ENCODE peak calls at places on chromosomes 1 and 21, in four cellular contexts. One of them, this sample, is unnamed.

GRCh38 chr1:231776006-231776707 is 149.6 kb downstream of the DISC1 start:
- DNase-seq in dorsolateral prefrontal cortex: no peak
- DNase-seq in Caki2: peak
- DNase-seq in Jurkat, Clone E6-1: no peak
- DNase-seq in this sample: peak

GRCh38 chr1:22780696-22781095 is 70.1 kb downstream of the EPHB2 start:
- DNase-seq in dorsolateral prefrontal cortex: no peak
- DNase-seq in Caki2: peak
- DNase-seq in Jurkat, Clone E6-1: no peak
- DNase-seq in this sample: no peak

GRCh38 chr1:231194476-231194842 is 32.6 kb downstream of the TRIM67 start:
- DNase-seq in dorsolateral prefrontal cortex: no peak
- DNase-seq in Caki2: no peak
- DNase-seq in Jurkat, Clone E6-1: no peak
- DNase-seq in this sample: peak

GRCh38 chr1:182833271-182833670 is 5.9 kb upstream of the DHX9 start:
- DNase-seq in dorsolateral prefrontal cortex: no peak
- DNase-seq in Caki2: no peak
- DNase-seq in Jurkat, Clone E6-1: no peak
- DNase-seq in this sample: peak

GRCh38 chr1:91556556-91556955 is 55.9 kb downstream of the CDC7 start:
- DNase-seq in dorsolateral prefrontal cortex: no peak
- DNase-seq in Caki2: no peak
- DNase-seq in Jurkat, Clone E6-1: no peak
- DNase-seq in this sample: no peak

GRCh38 chr1:161440312-161440894 is 64.9 kb upstream of the FCGR2A start:
- DNase-seq in dorsolateral prefrontal cortex: peak
- DNase-seq in Caki2: peak
- DNase-seq in Jurkat, Clone E6-1: peak
- DNase-seq in this sample: no peak

GRCh38 chr1:91754348-91754747 is 131.6 kb downstream of the TGFBR3 start:
- DNase-seq in dorsolateral prefrontal cortex: no peak
- DNase-seq in Caki2: no peak
- DNase-seq in Jurkat, Clone E6-1: no peak
- DNase-seq in this sample: peak

GRCh38 chr21:15330872-15331271 is 266.1 kb upstream of the NRIP1 start:
- DNase-seq in dorsolateral prefrontal cortex: no peak
- DNase-seq in Caki2: no peak
- DNase-seq in Jurkat, Clone E6-1: no peak
- DNase-seq in this sample: no peak

GRCh38 chr1:111747282-111747734 is 8.1 kb upstream of the INKA2 start:
- DNase-seq in dorsolateral prefrontal cortex: no peak
- DNase-seq in Caki2: peak
- DNase-seq in Jurkat, Clone E6-1: peak
- DNase-seq in this sample: peak

GRCh38 chr1:39132505-39133339 is 71.8 kb upstream of the MACF1 start:
- DNase-seq in dorsolateral prefrontal cortex: peak
- DNase-seq in Caki2: no peak
- DNase-seq in Jurkat, Clone E6-1: no peak
- DNase-seq in this sample: no peak

GRCh38 chr21:33256019-33256418 is 10.1 kb upstream of the IL10RB start:
- DNase-seq in dorsolateral prefrontal cortex: no peak
- DNase-seq in Caki2: no peak
- DNase-seq in Jurkat, Clone E6-1: no peak
- DNase-seq in this sample: no peak

GRCh38 chr1:22815421-22816062 is 104.9 kb downstream of the EPHB2 start:
- DNase-seq in dorsolateral prefrontal cortex: no peak
- DNase-seq in Caki2: no peak
- DNase-seq in Jurkat, Clone E6-1: no peak
- DNase-seq in this sample: no peak

GRCh38 chr1:78779831-78780230 is 130.2 kb downstream of the IFI44 start:
- DNase-seq in dorsolateral prefrontal cortex: no peak
- DNase-seq in Caki2: no peak
- DNase-seq in Jurkat, Clone E6-1: no peak
- DNase-seq in this sample: no peak

GRCh38 chr1:60746278-60746761 is 336.0 kb upstream of the NFIA start:
- DNase-seq in dorsolateral prefrontal cortex: peak
- DNase-seq in Caki2: no peak
- DNase-seq in Jurkat, Clone E6-1: no peak
- DNase-seq in this sample: no peak

GRCh38 chr1:198638894-198639319 is at the start of gene PTPRC:
- DNase-seq in dorsolateral prefrontal cortex: no peak
- DNase-seq in Caki2: no peak
- DNase-seq in Jurkat, Clone E6-1: peak
- DNase-seq in this sample: no peak

GRCh38 chr1:240672132-240672811 is 60.3 kb upstream of the GREM2 start:
- DNase-seq in dorsolateral prefrontal cortex: no peak
- DNase-seq in Caki2: no peak
- DNase-seq in Jurkat, Clone E6-1: no peak
- DNase-seq in this sample: no peak

GRCh38 chr1:46341222-46342083 is 846 bp downstream of the NSUN4 start:
- DNase-seq in dorsolateral prefrontal cortex: no peak
- DNase-seq in Caki2: no peak
- DNase-seq in Jurkat, Clone E6-1: no peak
- DNase-seq in this sample: no peak